ENCODE peak calls at places on chromosome 7, in four cellular contexts. V, S, A and X are unnamed samples.

GRCh38 chr7:46207931-46208634 is 287.0 kb upstream of the IGFBP3 start:
- DNase-seq in V (no peak), A (peak; percentile 1), S (no peak), X (no peak)

GRCh38 chr7:74350751-74351150 is 61.5 kb downstream of the CLIP2 start:
- DNase-seq in S (no peak), A (no peak), V (no peak), X (no peak)

GRCh38 chr7:44217133-44217714 is 16.4 kb downstream of the YKT6 start:
- DNase-seq in V (peak; percentile 41), S (no peak), A (no peak), X (no peak)

GRCh38 chr7:3404490-3404889 is 103.4 kb downstream of the SDK1 start:
- DNase-seq in V (peak; percentile 67), A (no peak), S (no peak), X (peak; percentile 21)

GRCh38 chr7:106031271-106032029 is 68.4 kb downstream of the CDHR3 start:
- DNase-seq in S (no peak), V (no peak), A (no peak), X (no peak)

GRCh38 chr7:76340617-76341131 is 18.1 kb downstream of the YWHAG start:
- DNase-seq in V (no peak), A (no peak), S (no peak), X (no peak)

GRCh38 chr7:77321300-77321699 is 94.8 kb downstream of the GSAP start:
- DNase-seq in A (no peak), S (no peak), V (no peak), X (no peak)

GRCh38 chr7:4631664-4632171 is 50.4 kb upstream of the FOXK1 start:
- DNase-seq in A (peak; percentile 52), S (peak; percentile 85), V (peak; percentile 88), X (peak; percentile 88)

GRCh38 chr7:116786791-116787443 is 75.5 kb upstream of the CAPZA2 start:
- DNase-seq in V (no peak), A (no peak), S (no peak), X (peak; percentile 32)

GRCh38 chr7:151427705-151428392 is 12.1 kb downstream of the CRYGN start:
- DNase-seq in A (no peak), V (no peak), S (no peak), X (no peak)

GRCh38 chr7:116461500-116461899 is 38.0 kb upstream of the CAV2 start:
- DNase-seq in A (no peak), S (no peak), V (no peak), X (no peak)

GRCh38 chr7:134174797-134175261 is 47.7 kb downstream of the LRGUK start:
- DNase-seq in A (no peak), S (peak; percentile 70), V (no peak), X (no peak)

GRCh38 chr7:7764515-7765138 is 46.2 kb upstream of the RPA3 start:
- DNase-seq in V (no peak), A (no peak), S (no peak), X (no peak)

GRCh38 chr7:41508755-41509154 is 194.1 kb downstream of the INHBA start:
- DNase-seq in V (no peak), A (no peak), S (no peak), X (no peak)

GRCh38 chr7:107404740-107405537 is 64.9 kb upstream of the GPR22 start:
- DNase-seq in V (no peak), S (no peak), A (no peak), X (no peak)

GRCh38 chr7:690478-691360 is 35.8 kb upstream of the DNAAF5 start:
- DNase-seq in V (no peak), S (no peak), A (no peak), X (no peak)

GRCh38 chr7:23357190-23358093 is 58.3 kb downstream of the MALSU1 start:
- DNase-seq in A (no peak), V (no peak), S (peak; percentile 43), X (peak; percentile 67)

GRCh38 chr7:130943981-130944380 is 210.0 kb upstream of the KLF14 start:
- DNase-seq in V (no peak), A (no peak), S (no peak), X (no peak)

GRCh38 chr7:39410582-39410981 is 155.6 kb upstream of the YAE1 start:
- DNase-seq in V (no peak), A (no peak), S (no peak), X (no peak)

GRCh38 chr7:83861-84632 is 108.3 kb upstream of the FAM20C start:
- DNase-seq in V (no peak), S (no peak), A (no peak), X (no peak)

GRCh38 chr7:57328457-57328856 is 121.5 kb upstream of the ZNF716 start:
- DNase-seq in V (no peak), S (no peak), A (no peak), X (no peak)

GRCh38 chr7:41652265-41652664 is 50.6 kb downstream of the INHBA start:
- DNase-seq in S (no peak), V (no peak), A (no peak), X (no peak)

GRCh38 chr7:3294432-3295100 is 6.5 kb upstream of the SDK1 start:
- DNase-seq in S (no peak), V (no peak), A (peak; percentile 64), X (no peak)

GRCh38 chr7:138282997-138283396 is 177.1 kb upstream of the TRIM24 start:
- DNase-seq in A (no peak), V (no peak), S (no peak), X (no peak)

GRCh38 chr7:151518105-151518780 is 1.5 kb downstream of the RHEB start:
- DNase-seq in S (no peak), A (no peak), V (peak; percentile 50), X (peak; percentile 32)

GRCh38 chr7:64183126-64183742 is 23.8 kb upstream of the ZNF735 start:
- DNase-seq in A (peak; percentile 52), V (peak; percentile 82), S (no peak), X (peak; percentile 64)

GRCh38 chr7:83835424-83835823 is 186.5 kb upstream of the SEMA3E start:
- DNase-seq in V (no peak), A (no peak), S (no peak), X (no peak)

GRCh38 chr7:36600869-36601530 is 123.3 kb downstream of the AOAH start:
- DNase-seq in A (peak; percentile 16), V (no peak), S (no peak), X (no peak)

GRCh38 chr7:6386779-6387178 is 61.0 kb downstream of the DAGLB start:
- DNase-seq in A (no peak), V (no peak), S (no peak), X (no peak)

GRCh38 chr7:6385909-6386560 is 61.7 kb downstream of the DAGLB start:
- DNase-seq in V (no peak), A (no peak), S (no peak), X (no peak)

GRCh38 chr7:6384327-6384726 is 63.4 kb downstream of the DAGLB start:
- DNase-seq in V (no peak), S (no peak), A (no peak), X (no peak)

GRCh38 chr7:6382797-6383196 is 65.0 kb downstream of the DAGLB start:
- DNase-seq in V (no peak), A (no peak), S (no peak), X (no peak)

GRCh38 chr7:6385110-6385792 is 62.5 kb downstream of the DAGLB start:
- DNase-seq in V (no peak), A (no peak), S (peak; percentile 58), X (peak; percentile 96)
- TF ChIP-seq JUND in V (peak; percentile 91), A (no peak), S (peak; percentile 93), X (peak; percentile 98)

GRCh38 chr7:149719050-149719899 is 54.1 kb downstream of the ZNF467 start:
- DNase-seq in V (no peak), S (no peak), A (no peak), X (no peak)

GRCh38 chr7:149719912-149720335 is 53.5 kb downstream of the ZNF467 start:
- DNase-seq in V (no peak), A (no peak), S (no peak), X (no peak)

GRCh38 chr7:149718730-149719049 is 54.7 kb downstream of the ZNF467 start:
- DNase-seq in A (peak; percentile 13), V (no peak), S (no peak), X (no peak)

GRCh38 chr7:149721084-149721601 is 52.2 kb downstream of the ZNF467 start:
- DNase-seq in A (no peak), S (no peak), V (no peak), X (no peak)

DNA sequence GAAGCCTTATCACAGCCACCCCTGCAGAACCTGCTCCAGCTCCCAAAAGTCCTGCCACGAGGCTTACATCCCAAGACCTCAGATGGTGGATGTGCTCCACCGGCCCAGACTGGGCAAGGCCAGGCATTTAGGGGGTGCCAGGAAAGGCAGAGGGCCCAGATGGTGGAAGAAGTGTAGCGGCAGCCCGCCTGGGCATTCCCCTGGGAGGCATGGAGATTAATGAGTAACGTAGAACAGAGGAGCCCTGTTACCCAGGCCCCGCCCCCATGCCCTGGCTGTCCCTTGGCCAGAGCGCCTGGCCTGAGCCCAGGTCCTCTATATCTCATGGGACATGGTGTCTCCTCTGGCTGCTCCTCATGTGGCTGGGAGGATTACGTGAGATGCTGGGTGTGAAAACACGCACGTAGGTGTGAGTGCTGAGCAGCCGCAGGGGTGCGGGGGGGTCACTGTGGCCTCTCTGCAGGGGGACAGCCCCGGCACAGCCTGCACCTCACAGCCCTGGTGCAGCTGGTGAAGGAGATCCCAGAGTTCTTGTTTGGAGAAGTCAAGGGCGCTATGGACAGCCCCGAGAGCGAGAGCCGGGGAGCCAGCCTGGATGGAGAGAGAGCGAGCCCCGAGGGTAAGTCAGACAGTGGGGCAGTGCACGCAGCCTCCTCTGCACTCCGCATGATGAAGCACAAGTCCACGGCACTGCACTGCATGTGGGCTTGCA is 52.9 kb downstream of the ZNF467 start:
- DNase-seq in V (peak; percentile 78), A (no peak), S (no peak), X (no peak)
- TF ChIP-seq JUND in V (no peak), A (no peak), S (no peak), X (no peak)

DNA sequence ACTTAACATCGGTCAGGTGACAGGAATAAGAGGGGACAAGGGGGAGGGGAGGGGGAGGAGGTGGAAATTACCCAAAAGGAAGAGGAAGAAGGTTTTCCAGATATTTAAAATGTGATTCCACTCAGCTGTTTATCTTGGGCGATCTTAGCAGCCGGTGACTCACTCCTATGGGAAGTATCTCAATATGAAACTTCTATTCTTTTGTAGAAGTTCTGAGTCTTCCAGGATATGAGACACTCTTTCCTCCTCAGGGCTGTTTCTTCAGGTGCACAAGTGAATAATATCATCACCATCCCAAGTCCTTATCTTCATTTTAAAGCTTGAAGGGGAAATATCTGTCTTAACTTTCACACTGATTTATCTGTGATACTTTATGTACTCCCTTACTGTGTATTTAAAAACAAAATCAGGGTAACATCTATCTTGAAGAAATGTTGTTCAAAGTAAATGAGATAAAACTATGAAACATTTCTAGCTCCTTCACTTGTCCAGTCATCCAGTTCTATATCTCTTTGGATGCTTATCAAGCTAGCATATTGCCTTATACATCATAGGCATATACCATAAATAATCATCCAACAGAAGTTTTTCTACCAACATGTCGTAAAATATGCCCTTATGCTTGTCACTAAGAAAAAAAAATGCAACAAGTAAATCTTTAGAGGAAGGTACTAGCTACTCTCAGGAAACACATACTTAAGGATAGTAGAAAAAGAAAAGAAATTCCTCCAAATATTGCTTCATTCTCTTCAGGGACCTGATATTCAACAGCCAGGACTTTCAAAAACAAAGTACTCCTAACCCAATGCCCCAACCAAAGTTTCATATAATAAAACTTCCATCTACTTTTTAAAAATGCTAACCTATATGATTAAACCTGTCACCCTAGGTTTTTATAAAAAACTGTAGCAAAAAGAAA is 13.7 kb downstream of the DOCK4 start:
- DNase-seq in V (no peak), A (no peak), S (no peak), X (no peak)
- TF ChIP-seq JUND in V (peak; percentile 90), A (no peak), S (peak; percentile 21), X (no peak)

DNA sequence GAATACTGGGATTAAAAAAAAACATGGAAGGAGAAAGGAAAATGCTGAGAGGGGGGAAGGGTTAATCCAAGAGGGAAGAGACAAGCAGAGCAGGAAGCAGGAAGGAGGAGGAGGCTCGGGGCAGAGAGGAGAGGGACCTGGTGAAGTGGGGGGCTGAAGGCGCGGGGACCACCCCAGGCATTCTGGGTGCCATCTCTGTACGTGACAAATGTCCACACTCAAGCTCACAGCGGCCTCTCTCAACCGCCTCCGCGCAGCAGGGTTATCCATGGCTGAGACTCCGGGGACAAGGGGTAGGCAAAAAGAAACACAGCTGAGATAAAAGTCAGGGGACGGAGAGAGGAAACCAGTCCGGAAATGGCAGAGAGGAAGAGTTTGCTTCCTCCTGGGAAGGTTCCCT is 33.9 kb downstream of the EN2 start:
- DNase-seq in V (no peak), A (no peak), S (no peak), X (no peak)
- TF ChIP-seq JUND in V (no peak), A (no peak), S (no peak), X (no peak)